ENCODE peak calls at places on chromosomes 1 and 21, in nine cellular contexts. Z is pancreas, E is heart left ventricle, F is H9, I is AG04450, Q is neural crest cell, R is left ventricle myocardium inferior, M is esophagus squamous epithelium, G is endothelial cell. D is an unnamed sample.

GRCh38 chr1:93775224-93775623 is 93.6 kb upstream of the BCAR3 start:
- DNase-seq in Z (no peak), E (no peak), F (no peak), I (no peak), Q (no peak), R (no peak), M (no peak), G (no peak), D (no peak)

GRCh38 chr1:22754106-22754768 is 43.6 kb downstream of the EPHB2 start:
- DNase-seq in Z (no peak), E (no peak), F (no peak), I (no peak), Q (no peak), R (no peak), M (no peak), G (no peak), D (no peak)

GRCh38 chr1:76891931-76892330 is 24.7 kb downstream of the ST6GALNAC5 start:
- DNase-seq in Z (no peak), E (no peak), F (no peak), I (peak), Q (no peak), R (no peak), M (no peak), G (no peak), D (no peak)

GRCh38 chr1:79501153-79501552 is 494.6 kb upstream of the ADGRL4 start:
- DNase-seq in Z (no peak), E (no peak), F (no peak), I (no peak), Q (no peak), R (no peak), M (no peak), G (no peak), D (no peak)

GRCh38 chr1:24904731-24905354 is 25.2 kb downstream of the RUNX3 start:
- DNase-seq in Z (no peak), E (no peak), F (peak), I (no peak), Q (no peak), R (no peak), M (no peak), G (no peak), D (no peak)

GRCh38 chr1:6003568-6004411 is 11.6 kb upstream of the NPHP4 start:
- DNase-seq in Z (peak), E (peak), F (no peak), I (no peak), Q (peak), R (peak), M (no peak), G (no peak), D (no peak)

GRCh38 chr1:1080122-1080753 is 6.1 kb upstream of the RNF223 start:
- DNase-seq in Z (peak), E (peak), F (peak), I (no peak), Q (no peak), R (peak), M (no peak), G (peak), D (no peak)

GRCh38 chr1:117001254-117001927 is at the start of gene CD101:
- DNase-seq in Z (no peak), E (no peak), F (no peak), I (no peak), Q (no peak), R (no peak), M (no peak), G (no peak), D (no peak)

GRCh38 chr1:208880433-208881100 is 636.4 kb upstream of the PLXNA2 start:
- DNase-seq in Z (no peak), E (no peak), F (no peak), I (no peak), Q (no peak), R (no peak), M (no peak), G (no peak), D (no peak)

GRCh38 chr1:210696709-210697108 is 368.0 kb downstream of the HHAT start:
- DNase-seq in Z (no peak), E (no peak), F (no peak), I (no peak), Q (no peak), R (no peak), M (no peak), G (no peak), D (no peak)

GRCh38 chr1:225685476-225686176 is 32.7 kb upstream of the ENAH start:
- DNase-seq in Z (no peak), E (no peak), F (no peak), I (no peak), Q (no peak), R (no peak), M (no peak), G (no peak), D (no peak)

GRCh38 chr1:23838401-23838866 is 13.2 kb upstream of the HMGCL start:
- DNase-seq in Z (peak), E (peak), F (peak), I (no peak), Q (peak), R (peak), M (peak), G (peak), D (peak)

GRCh38 chr1:83694449-83694848 is 304.5 kb downstream of the TTLL7 start:
- DNase-seq in Z (no peak), E (no peak), F (no peak), I (no peak), Q (no peak), R (no peak), M (no peak), G (no peak), D (no peak)

GRCh38 chr1:93694039-93694438 is 12.4 kb upstream of the BCAR3 start:
- DNase-seq in Z (no peak), E (peak), F (no peak), I (no peak), Q (no peak), R (no peak), M (no peak), G (no peak), D (no peak)

GRCh38 chr1:85225624-85226380 is 25.0 kb upstream of the SYDE2 start:
- DNase-seq in Z (no peak), E (no peak), F (no peak), I (no peak), Q (no peak), R (no peak), M (no peak), G (no peak), D (no peak)

GRCh38 chr1:50646526-50646925 is 223.3 kb upstream of the DMRTA2 start:
- DNase-seq in Z (no peak), E (no peak), F (no peak), I (no peak), Q (no peak), R (no peak), M (no peak), G (no peak), D (no peak)

GRCh38 chr1:150302338-150302737 is 8.7 kb downstream of the MRPS21 start:
- DNase-seq in Z (no peak), E (no peak), F (peak), I (no peak), Q (no peak), R (no peak), M (no peak), G (no peak), D (no peak)

GRCh38 chr1:3053366-3053980 is 15.5 kb upstream of the PRDM16 start:
- DNase-seq in Z (peak), E (no peak), F (peak), I (no peak), Q (no peak), R (no peak), M (no peak), G (no peak), D (no peak)

GRCh38 chr1:53069265-53069662 is 7.3 kb downstream of the PODN start:
- DNase-seq in Z (peak), E (peak), F (no peak), I (no peak), Q (no peak), R (peak), M (no peak), G (peak), D (no peak)

GRCh38 chr1:119040906-119041305 is 52.8 kb upstream of the TBX15 start:
- DNase-seq in Z (no peak), E (peak), F (no peak), I (peak), Q (no peak), R (no peak), M (no peak), G (no peak), D (peak)

DNA sequence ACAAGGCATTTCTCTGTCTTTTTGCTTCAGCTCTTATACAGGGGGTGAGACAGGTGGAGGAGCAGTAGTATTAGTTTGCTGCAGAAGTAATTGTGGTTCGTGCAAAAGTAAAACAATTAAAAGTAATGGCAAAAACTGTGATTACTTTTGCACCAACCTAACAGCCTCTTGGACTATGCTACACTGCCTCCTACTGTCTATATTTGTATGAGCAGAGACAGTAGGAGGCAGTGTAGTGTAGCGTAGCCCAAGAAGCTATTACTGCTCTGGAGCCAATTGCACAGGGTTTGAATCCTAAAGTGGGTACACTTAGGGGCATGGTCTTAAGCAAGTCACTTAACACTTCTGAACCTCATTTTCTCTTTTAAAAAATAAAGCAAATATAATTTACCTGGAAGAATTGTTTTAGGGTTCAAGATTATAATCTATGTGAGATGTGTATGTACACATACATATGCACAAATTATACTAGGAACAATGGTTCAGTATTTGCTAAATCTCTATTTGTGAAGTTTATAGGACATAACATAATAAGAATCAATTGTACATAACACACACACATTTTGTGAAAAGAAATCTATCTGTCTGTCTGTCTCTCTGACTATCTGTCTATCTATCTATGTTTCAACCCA is 103.8 kb downstream of the BRINP3 start:
- DNase-seq in Z (no peak), E (no peak), F (no peak), I (no peak), Q (no peak), R (no peak), M (no peak), G (peak), D (no peak)
- TF ChIP-seq CTCF in Z (no peak), E (no peak), F (peak), I (peak), Q (peak), R (no peak), M (no peak), G (peak), D (peak)

DNA sequence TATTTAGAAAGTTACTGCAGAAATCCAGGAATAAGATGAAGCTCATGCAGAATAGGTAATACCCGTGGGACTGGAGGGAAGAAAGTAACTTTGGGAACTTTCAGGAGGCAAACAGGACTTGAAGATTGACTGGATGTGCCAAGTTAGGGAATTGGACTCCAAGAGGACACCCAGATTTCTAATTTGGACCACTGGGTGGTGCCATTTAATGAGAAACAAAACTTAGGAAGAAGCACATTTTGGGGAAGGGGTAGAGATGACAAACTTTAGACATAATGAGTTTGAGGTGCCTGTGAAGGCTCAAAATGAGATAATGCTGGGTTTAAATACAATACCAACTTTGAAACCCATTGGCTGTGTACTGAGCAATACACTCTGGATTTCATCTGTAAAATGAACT is 3.3 kb upstream of the B4GALT3 start:
- DNase-seq in Z (no peak), E (no peak), F (no peak), I (no peak), Q (no peak), R (no peak), M (no peak), G (no peak), D (no peak)
- TF ChIP-seq CTCF in Z (no peak), E (peak), F (peak), I (peak), Q (peak), R (peak), M (no peak), G (no peak), D (peak)

DNA sequence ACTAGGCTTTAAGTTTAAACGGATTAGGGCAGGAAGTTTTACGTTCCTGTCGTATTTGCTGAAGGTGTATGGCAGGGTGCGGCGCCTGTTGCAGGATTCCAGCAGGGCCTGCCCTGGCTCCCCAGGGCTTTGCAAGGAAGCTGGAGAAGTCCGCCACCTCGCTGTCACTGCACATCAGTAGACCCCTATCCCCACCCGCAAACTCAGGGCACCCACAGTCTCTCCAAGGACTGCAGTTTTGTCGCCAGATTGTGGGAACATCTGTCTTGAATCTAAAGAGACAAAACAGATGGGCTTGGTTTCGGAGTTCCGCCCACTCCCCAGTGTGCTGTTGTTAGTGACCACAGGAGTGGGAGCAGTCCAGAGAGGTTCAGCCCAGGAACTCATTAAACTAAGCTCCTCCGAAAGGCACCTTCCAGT is 110.9 kb downstream of the CDC7 start:
- DNase-seq in Z (no peak), E (no peak), F (peak), I (no peak), Q (no peak), R (no peak), M (no peak), G (no peak), D (no peak)
- TF ChIP-seq CTCF in Z (no peak), E (no peak), F (no peak), I (no peak), Q (no peak), R (no peak), M (no peak), G (no peak), D (no peak)

GRCh38 chr1:160885080-160885479 is at the start of gene ITLN1:
- DNase-seq in Z (no peak), E (no peak), F (no peak), I (no peak), Q (no peak), R (no peak), M (no peak), G (no peak), D (no peak)

GRCh38 chr1:160884091-160884490 is 889 bp downstream of the ITLN1 start:
- DNase-seq in Z (no peak), E (no peak), F (no peak), I (no peak), Q (no peak), R (no peak), M (no peak), G (no peak), D (no peak)

GRCh38 chr1:160883586-160883985 is 1.4 kb downstream of the ITLN1 start:
- DNase-seq in Z (no peak), E (no peak), F (no peak), I (no peak), Q (no peak), R (no peak), M (no peak), G (no peak), D (no peak)

GRCh38 chr1:160888926-160889325 is 3.9 kb upstream of the ITLN1 start:
- DNase-seq in Z (no peak), E (no peak), F (no peak), I (no peak), Q (no peak), R (no peak), M (no peak), G (no peak), D (no peak)

GRCh38 chr1:160884579-160884978 is 401 bp downstream of the ITLN1 start:
- DNase-seq in Z (no peak), E (no peak), F (peak), I (no peak), Q (no peak), R (no peak), M (no peak), G (no peak), D (no peak)
- TF ChIP-seq CTCF in Z (no peak), E (no peak), F (peak), I (no peak), Q (peak), R (no peak), M (peak), G (no peak), D (no peak)

GRCh38 chr1:160779662-160780397 is 16.1 kb upstream of the LY9 start:
- DNase-seq in Z (no peak), E (no peak), F (peak), I (no peak), Q (peak), R (no peak), M (no peak), G (peak), D (no peak)
- TF ChIP-seq CTCF in Z (peak), E (no peak), F (peak), I (peak), Q (peak), R (peak), M (no peak), G (peak), D (no peak)

GRCh38 chr1:182110635-182111034 is 49.1 kb upstream of the ZNF648 start:
- DNase-seq in Z (no peak), E (no peak), F (no peak), I (no peak), Q (no peak), R (no peak), M (no peak), G (no peak), D (no peak)
- TF ChIP-seq CTCF in Z (no peak), E (no peak), F (peak), I (no peak), Q (no peak), R (no peak), M (no peak), G (no peak), D (no peak)

DNA sequence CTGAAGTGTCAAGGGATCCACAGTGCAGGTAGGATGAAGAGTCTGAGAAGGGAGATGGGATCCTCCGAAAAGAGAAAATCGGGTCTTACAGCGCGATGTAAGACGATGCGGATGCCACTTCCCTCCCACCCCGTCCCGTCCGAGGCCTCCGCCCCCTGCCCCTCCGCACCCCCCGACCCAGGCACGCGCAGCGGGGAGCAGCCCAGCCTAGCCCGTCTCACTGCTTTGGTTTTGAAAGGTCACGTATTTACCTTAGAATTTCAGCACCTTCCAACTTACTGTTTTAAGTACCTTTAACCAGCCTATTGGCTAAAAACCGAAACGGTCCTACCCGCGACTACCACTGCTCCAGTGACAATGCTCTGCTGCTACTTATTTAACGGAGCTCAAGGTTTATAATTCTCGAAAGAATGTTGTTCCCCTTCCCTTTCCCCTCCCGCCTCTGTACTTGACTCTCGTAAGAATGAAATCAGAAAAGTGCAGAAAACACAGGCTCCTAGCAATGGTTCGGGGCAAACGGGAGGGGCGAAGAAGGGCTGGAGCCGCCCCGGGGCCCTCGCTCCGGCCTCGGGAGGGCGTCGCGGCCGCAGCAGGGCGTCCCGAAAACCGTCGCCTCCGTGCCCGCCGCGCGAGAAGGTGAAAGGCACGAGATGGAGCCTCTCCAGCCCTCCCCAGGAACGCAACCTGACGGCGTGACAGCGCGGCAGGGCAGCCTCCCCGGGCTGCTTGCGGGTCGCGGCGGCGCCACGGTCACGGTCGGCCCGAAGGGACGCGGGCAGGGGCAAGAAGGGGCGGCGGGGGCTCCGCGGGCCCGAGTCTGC is 706 bp downstream of the TMEM50B start:
- DNase-seq in Z (peak), E (peak), F (peak), I (no peak), Q (peak), R (no peak), M (no peak), G (peak), D (no peak)
- TF ChIP-seq CTCF in Z (no peak), E (no peak), F (no peak), I (peak), Q (no peak), R (no peak), M (no peak), G (no peak), D (no peak)